ENCODE peak calls at places on chromosome 18, in six cellular contexts. X is IMR-90; L is heart right ventricle; V is lung; R is CD8-positive, alpha-beta memory T cell; Q is pancreas. G is an unnamed sample.

GRCh38 chr18:54806526-54806925 is 21.8 kb upstream of the RAB27B start:
- DNase-seq in X (peak; percentile 24), L (no peak), V (no peak), R (no peak), Q (no peak), G (no peak)

GRCh38 chr18:44051088-44051487 is 629.6 kb upstream of the SETBP1 start:
- DNase-seq in X (no peak), L (no peak), V (no peak), R (no peak), Q (no peak), G (no peak)

GRCh38 chr18:33844232-33844631 is 266.2 kb downstream of the ASXL3 start:
- DNase-seq in X (no peak), L (no peak), V (no peak), R (no peak), Q (no peak), G (no peak)

GRCh38 chr18:27062802-27063201 is 122.3 kb downstream of the CHST9 start:
- DNase-seq in X (no peak), L (no peak), V (no peak), R (no peak), Q (no peak), G (no peak)

GRCh38 chr18:830315-830901 is 18.4 kb upstream of the YES1 start:
- DNase-seq in X (peak; percentile 67), L (peak; percentile 51), V (no peak), R (peak; percentile 64), Q (no peak), G (no peak)

GRCh38 chr18:40048253-40048652 is 1906.8 kb upstream of the PIK3C3 start:
- DNase-seq in X (no peak), L (no peak), V (no peak), R (no peak), Q (no peak), G (no peak)

GRCh38 chr18:13566941-13567762 is 159.2 kb downstream of the FAM210A start:
- DNase-seq in X (no peak), L (peak; percentile 27), V (peak; percentile 51), R (no peak), Q (no peak), G (peak; percentile 39)

GRCh38 chr18:31426021-31426420 is 21.5 kb upstream of the DSG3 start:
- DNase-seq in X (no peak), L (no peak), V (no peak), R (no peak), Q (no peak), G (no peak)

GRCh38 chr18:47749195-47749973 is 181.1 kb downstream of the SMAD2 start:
- DNase-seq in X (peak; percentile 37), L (peak; percentile 63), V (peak; percentile 70), R (peak; percentile 75), Q (peak; percentile 98), G (peak; percentile 74)

GRCh38 chr18:9898792-9899549 is 13.2 kb downstream of the TXNDC2 start:
- DNase-seq in X (peak; percentile 37), L (no peak), V (no peak), R (no peak), Q (no peak), G (no peak)

GRCh38 chr18:50172367-50172766 is 22.6 kb downstream of the MYO5B start:
- DNase-seq in X (no peak), L (no peak), V (no peak), R (no peak), Q (no peak), G (no peak)

GRCh38 chr18:28189400-28190239 is 12.7 kb upstream of the CDH2 start:
- DNase-seq in X (peak; percentile 87), L (no peak), V (no peak), R (no peak), Q (no peak), G (no peak)

GRCh38 chr18:65133610-65134009 is 617.2 kb upstream of the CDH7 start:
- DNase-seq in X (no peak), L (no peak), V (no peak), R (no peak), Q (no peak), G (no peak)

GRCh38 chr18:24544141-24544498 is 83.7 kb downstream of the HRH4 start:
- DNase-seq in X (peak; percentile 40), L (peak; percentile 7), V (no peak), R (no peak), Q (no peak), G (no peak)

GRCh38 chr18:9449580-9449979 is 25.7 kb upstream of the RALBP1 start:
- DNase-seq in X (no peak), L (no peak), V (no peak), R (no peak), Q (no peak), G (no peak)

GRCh38 chr18:70826571-70826970 is 537.7 kb downstream of the SOCS6 start:
- DNase-seq in X (no peak), L (no peak), V (no peak), R (no peak), Q (no peak), G (no peak)
- H3K27ac ChIP-seq in X (no peak overlapping the region), L (no peak overlapping the region), V (no peak overlapping the region), R (no peak overlapping the region), Q (no peak overlapping the region), G (no peak overlapping the region)

GRCh38 chr18:41967680-41968079 is 12.6 kb downstream of the PIK3C3 start:
- DNase-seq in X (no peak), L (no peak), V (no peak), R (no peak), Q (no peak), G (no peak)
- H3K4me3 ChIP-seq in X (no peak overlapping the region), L (no peak overlapping the region), V (no peak overlapping the region), R (no peak overlapping the region), Q (no peak overlapping the region), G (no peak overlapping the region)

GRCh38 chr18:62060820-62061219 is 126.0 kb downstream of the PIGN start:
- DNase-seq in X (no peak), L (no peak), V (no peak), R (no peak), Q (no peak), G (no peak)
- H3K27ac ChIP-seq in X (no peak overlapping the region), L (no peak overlapping the region), V (no peak overlapping the region), R (no peak overlapping the region), Q (no peak overlapping the region), G (no peak overlapping the region)

GRCh38 chr18:59270689-59271257 is 2.5 kb downstream of the RAX start:
- DNase-seq in X (no peak), L (no peak), V (no peak), R (no peak), Q (no peak), G (no peak)

GRCh38 chr18:59273936-59274928 is 978 bp upstream of the RAX start:
- DNase-seq in X (no peak), L (no peak), V (no peak), R (no peak), Q (no peak), G (no peak)

GRCh38 chr18:59272971-59273935 is at the start of gene RAX:
- DNase-seq in X (no peak), L (no peak), V (no peak), R (no peak), Q (no peak), G (no peak)

GRCh38 chr18:59271606-59272220 is 1.5 kb downstream of the RAX start:
- DNase-seq in X (no peak), L (no peak), V (no peak), R (no peak), Q (no peak), G (no peak)

GRCh38 chr18:59272221-59272888 is 899 bp downstream of the RAX start:
- DNase-seq in X (no peak), L (no peak), V (no peak), R (no peak), Q (no peak), G (no peak)
- H3K4me3 ChIP-seq in X (no peak overlapping the region), L (peak overlapping the region; percentile 30), V (no peak overlapping the region), R (no peak overlapping the region), Q (no peak overlapping the region), G (peak overlapping the region; percentile 54)

GRCh38 chr18:8046421-8046820 is 479.3 kb downstream of the PTPRM start:
- DNase-seq in X (no peak), L (no peak), V (no peak), R (no peak), Q (no peak), G (no peak)
- H3K27ac ChIP-seq in X (no peak overlapping the region), L (no peak overlapping the region), V (no peak overlapping the region), R (no peak overlapping the region), Q (no peak overlapping the region), G (no peak overlapping the region)

G was measured in left ventricle myocardium inferior.